ENCODE peak calls at places on chromosome 19, in nine cellular contexts. Y is KG1; Z is psoas muscle; K is T-cell; I is activated CD8-positive, alpha-beta memory T cell treated with anti-CD3 and anti-CD28 coated beads for 1 hour; R is NCI-H146; C is GM13977; E is stimulated activated naive CD4-positive, alpha-beta T cell; H is left ventricle myocardium inferior. O is an unnamed sample.

GRCh38 chr19:18768997-18769891 is 21.9 kb downstream of the COMP start:
- DNase-seq in I (no peak), E (no peak), Z (no peak), K (no peak), H (no peak), R (peak), C (no peak), Y (no peak), O (no peak)

GRCh38 chr19:5547881-5548280 is 19.9 kb downstream of the TINCR start:
- DNase-seq in R (peak), Z (no peak), H (no peak), C (peak), I (no peak), Y (no peak), K (no peak), E (no peak), O (peak)

GRCh38 chr19:38831142-38831605 is 420 bp downstream of the ECH1 start:
- DNase-seq in Z (peak), C (peak), R (peak), Y (no peak), E (no peak), K (no peak), H (peak), I (no peak), O (peak)

GRCh38 chr19:8640402-8641004 is 10.1 kb downstream of the NFILZ start:
- DNase-seq in K (no peak), E (no peak), Y (no peak), R (no peak), C (no peak), H (peak), Z (no peak), I (no peak), O (no peak)

GRCh38 chr19:32651729-32652140 is 23.2 kb downstream of the ANKRD27 start:
- DNase-seq in Z (no peak), Y (no peak), E (no peak), K (no peak), I (no peak), H (peak), C (no peak), R (no peak), O (peak)

GRCh38 chr19:16400911-16401675 is 70.7 kb downstream of the EPS15L1 start:
- DNase-seq in Y (no peak), C (no peak), H (no peak), K (no peak), I (no peak), E (no peak), Z (peak), R (no peak), O (no peak)

GRCh38 chr19:22603518-22604440 is 30.3 kb upstream of the ZNF492 start:
- DNase-seq in K (no peak), Z (no peak), H (no peak), C (no peak), E (no peak), I (no peak), Y (no peak), R (no peak), O (no peak)

GRCh38 chr19:18415177-18415867 is 3.9 kb upstream of the SSBP4 start:
- DNase-seq in E (no peak), C (no peak), R (peak), K (no peak), Y (peak), Z (peak), I (no peak), H (peak), O (peak)

GRCh38 chr19:16875584-16876555 is 12.9 kb upstream of the F2RL3 start:
- DNase-seq in K (no peak), H (no peak), Z (no peak), R (no peak), E (no peak), C (no peak), I (no peak), Y (no peak), O (no peak)

GRCh38 chr19:15422311-15423075 is 3.7 kb upstream of the AKAP8L start:
- DNase-seq in K (no peak), C (no peak), E (no peak), Z (no peak), R (no peak), I (no peak), H (no peak), Y (no peak), O (no peak)

GRCh38 chr19:18541258-18541991 is 1.9 kb downstream of the FKBP8 start:
- DNase-seq in H (no peak), I (no peak), Y (no peak), K (no peak), C (no peak), R (no peak), Z (peak), E (no peak), O (no peak)

O was measured in brain microvascular endothelial cell.